ENCODE peak calls at places on chromosomes 7 and 10, in ten cellular contexts. W, H, Y, A, G, R, T, E, S and B are unnamed samples.

GRCh38 chr7:77415822-77416620 is at the start of gene GSAP:
- DNase-seq in W (peak), H (no peak), Y (no peak), A (peak), G (peak), R (no peak), T (peak), E (peak), S (no peak), B (no peak)

GRCh38 chr10:22626784-22627183 is 87.6 kb downstream of the PIP4K2A start:
- DNase-seq in W (no peak), H (no peak), Y (no peak), A (no peak), G (no peak), R (no peak), T (no peak), E (no peak), S (no peak), B (no peak)

GRCh38 chr10:95785317-95785716 is 29.4 kb downstream of the ENTPD1 start:
- DNase-seq in W (no peak), H (no peak), Y (no peak), A (no peak), G (no peak), R (no peak), T (no peak), E (no peak), S (no peak), B (no peak)

GRCh38 chr7:471866-472639 is 47.6 kb downstream of the PDGFA start:
- DNase-seq in W (peak), H (peak), Y (peak), A (peak), G (no peak), R (no peak), T (peak), E (no peak), S (no peak), B (no peak)

GRCh38 chr10:119206603-119207366 is 586 bp upstream of the GRK5 start:
- DNase-seq in W (peak), H (no peak), Y (peak), A (peak), G (peak), R (no peak), T (peak), E (peak), S (peak), B (peak)

GRCh38 chr10:69656719-69657269 is 26.7 kb downstream of the FAM241B start:
- DNase-seq in W (no peak), H (no peak), Y (no peak), A (no peak), G (no peak), R (no peak), T (no peak), E (no peak), S (no peak), B (no peak)

GRCh38 chr7:73995330-73995729 is 32.6 kb upstream of the ELN start:
- DNase-seq in W (no peak), H (no peak), Y (peak), A (peak), G (no peak), R (no peak), T (no peak), E (no peak), S (no peak), B (no peak)

GRCh38 chr7:131235489-131236317 is 92.0 kb upstream of the MKLN1 start:
- DNase-seq in W (peak), H (peak), Y (peak), A (peak), G (no peak), R (peak), T (no peak), E (peak), S (no peak), B (peak)

GRCh38 chr10:117980216-117980615 is 66.5 kb downstream of the RAB11FIP2 start:
- DNase-seq in W (peak), H (no peak), Y (peak), A (peak), G (no peak), R (no peak), T (no peak), E (no peak), S (no peak), B (no peak)

GRCh38 chr7:150974468-150975391 is 3.4 kb downstream of the KCNH2 start:
- DNase-seq in W (no peak), H (no peak), Y (peak), A (no peak), G (peak), R (peak), T (peak), E (peak), S (peak), B (peak)

GRCh38 chr7:98569606-98570337 is 47.3 kb upstream of the NPTX2 start:
- DNase-seq in W (no peak), H (no peak), Y (no peak), A (no peak), G (no peak), R (no peak), T (no peak), E (no peak), S (no peak), B (no peak)

GRCh38 chr7:29879609-29880008 is 73.3 kb downstream of the WIPF3 start:
- DNase-seq in W (peak), H (no peak), Y (peak), A (peak), G (no peak), R (no peak), T (no peak), E (no peak), S (no peak), B (no peak)

GRCh38 chr10:75542084-75542483 is 110.7 kb downstream of the LRMDA start:
- DNase-seq in W (no peak), H (no peak), Y (no peak), A (no peak), G (peak), R (no peak), T (no peak), E (no peak), S (no peak), B (no peak)

GRCh38 chr7:70712942-70713341 is 419.0 kb upstream of the GALNT17 start:
- DNase-seq in W (no peak), H (no peak), Y (no peak), A (no peak), G (no peak), R (no peak), T (no peak), E (no peak), S (no peak), B (no peak)

GRCh38 chr7:818031-818699 is 14.1 kb upstream of the SUN1 start:
- DNase-seq in W (peak), H (peak), Y (peak), A (peak), G (no peak), R (peak), T (peak), E (no peak), S (peak), B (no peak)

GRCh38 chr7:46848944-46849343 is 733.0 kb downstream of the TNS3 start:
- DNase-seq in W (no peak), H (no peak), Y (peak), A (peak), G (no peak), R (no peak), T (no peak), E (no peak), S (no peak), B (no peak)

GRCh38 chr7:54969190-54969967 is 49.4 kb upstream of the EGFR start:
- DNase-seq in W (peak), H (no peak), Y (peak), A (no peak), G (no peak), R (no peak), T (no peak), E (no peak), S (no peak), B (no peak)
- H3K9ac ChIP-seq in W (peak), H (no peak), Y (no peak), A (no peak), G (no peak), R (no peak), T (no peak), E (no peak), S (no peak), B (no peak)

GRCh38 chr10:100158044-100158805 is 27.6 kb downstream of the ERLIN1 start:
- DNase-seq in W (no peak), H (no peak), Y (no peak), A (no peak), G (no peak), R (no peak), T (no peak), E (no peak), S (no peak), B (no peak)
- H3K27ac ChIP-seq in W (no peak), H (no peak), Y (no peak), A (no peak), G (no peak), R (no peak), T (no peak), E (no peak), S (no peak), B (no peak)

GRCh38 chr10:32057041-32057372 is 782 bp upstream of the KIF5B start:
- DNase-seq in W (no peak), H (no peak), Y (no peak), A (no peak), G (no peak), R (no peak), T (peak), E (peak), S (no peak), B (no peak)
- H3K9ac ChIP-seq in W (peak), H (peak), Y (peak), A (peak), G (no peak), R (peak), T (peak), E (peak), S (peak), B (peak)

DNA sequence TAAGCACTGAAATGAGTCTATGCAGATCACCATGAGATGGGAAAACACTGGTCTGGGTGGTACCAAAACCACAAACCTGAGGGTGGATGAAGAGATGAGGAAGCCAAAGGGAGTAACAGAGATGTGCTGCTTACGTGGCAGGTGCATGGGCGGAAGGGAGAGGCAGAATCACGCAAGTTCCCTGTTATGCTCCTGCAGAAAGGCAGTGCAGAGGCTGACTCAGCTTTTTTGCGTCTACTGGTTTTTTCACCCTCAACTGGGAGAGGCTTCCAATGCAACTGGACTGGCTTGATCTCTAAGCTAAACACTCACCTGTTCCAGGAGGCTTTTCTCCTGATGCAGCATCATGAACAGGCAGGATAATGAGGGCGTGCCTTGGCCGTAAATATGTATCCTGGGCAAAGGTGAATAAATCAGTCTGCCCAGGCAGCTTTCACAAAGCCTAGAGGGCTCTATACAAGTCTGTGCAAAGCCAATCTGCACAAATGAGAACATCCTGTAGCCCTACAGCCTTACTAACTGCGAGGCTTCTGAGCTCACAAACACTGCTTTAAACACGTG is 95.4 kb upstream of the AFAP1L2 start:
- DNase-seq in W (peak), H (no peak), Y (no peak), A (no peak), G (no peak), R (no peak), T (no peak), E (no peak), S (peak), B (no peak)
- H3K27ac ChIP-seq in W (peak), H (no peak), Y (no peak), A (no peak), G (no peak), R (no peak), T (no peak), E (no peak), S (peak), B (no peak)

GRCh38 chr10:33067481-33067880 is 109.5 kb upstream of the ITGB1 start:
- DNase-seq in W (no peak), H (no peak), Y (peak), A (peak), G (no peak), R (no peak), T (no peak), E (no peak), S (no peak), B (no peak)
- H3K9ac ChIP-seq in W (no peak), H (no peak), Y (no peak), A (no peak), G (no peak), R (no peak), T (no peak), E (no peak), S (no peak), B (no peak)